ENCODE peak calls at places on chromosomes 16 and 17, in ten cellular contexts. F is nephron progenitor cell, V is esophagus squamous epithelium, Y is bronchial epithelial cell, B is fibroblast of lung, M is prostate gland, J is sigmoid colon, E is AG04450, N is B cell, W is HFF-Myc. S is an unnamed sample.

GRCh38 chr16:80125677-80126076 is 415.1 kb upstream of the DYNLRB2 start:
- DNase-seq in J (peak), M (no peak), V (no peak), E (no peak), F (no peak), W (no peak), B (no peak), N (no peak), Y (no peak), S (no peak)

GRCh38 chr17:51244041-51244440 is 15.8 kb downstream of the MBTD1 start:
- DNase-seq in E (no peak), M (no peak), N (no peak), V (no peak), F (no peak), W (no peak), Y (no peak), B (no peak), J (no peak), S (no peak)

GRCh38 chr17:43613911-43614310 is 47.8 kb downstream of the MEOX1 start:
- DNase-seq in E (no peak), W (no peak), V (no peak), N (no peak), F (no peak), M (no peak), B (no peak), J (no peak), Y (no peak), S (no peak)

GRCh38 chr17:61806941-61807340 is 56.4 kb downstream of the BRIP1 start:
- DNase-seq in N (no peak), M (no peak), V (no peak), J (no peak), W (no peak), E (no peak), Y (no peak), F (no peak), B (no peak), S (no peak)

GRCh38 chr16:5058476-5058875 is 7.3 kb downstream of the C16orf89 start:
- DNase-seq in V (no peak), E (no peak), Y (no peak), N (no peak), W (no peak), F (peak), B (no peak), J (no peak), M (no peak), S (peak)

GRCh38 chr16:5024632-5025031 is 9.1 kb downstream of the NAGPA start:
- DNase-seq in F (no peak), M (peak), J (no peak), Y (peak), E (no peak), V (no peak), W (no peak), N (no peak), B (peak), S (no peak)

GRCh38 chr17:21193031-21193430 is 20.9 kb downstream of the TMEM11 start:
- DNase-seq in V (no peak), W (no peak), Y (no peak), M (no peak), J (no peak), B (no peak), N (no peak), E (no peak), F (no peak), S (no peak)

GRCh38 chr17:52213451-52213850 is 54.9 kb upstream of the CA10 start:
- DNase-seq in F (no peak), E (no peak), J (no peak), W (no peak), Y (no peak), N (no peak), M (no peak), V (no peak), B (no peak), S (no peak)

GRCh38 chr16:56964243-56965148 is 2.7 kb downstream of the CETP start:
- DNase-seq in E (peak), F (peak), N (peak), J (peak), M (peak), B (peak), V (peak), Y (peak), W (peak), S (peak)

GRCh38 chr16:69465083-69465721 is 40.8 kb downstream of the CYB5B start:
- DNase-seq in F (no peak), W (no peak), J (no peak), E (no peak), Y (no peak), V (no peak), B (peak), M (no peak), N (no peak), S (no peak)

GRCh38 chr16:27229891-27230470 is 26.7 kb downstream of the KDM8 start:
- DNase-seq in E (no peak), J (no peak), F (no peak), W (no peak), V (no peak), M (no peak), N (no peak), Y (no peak), B (no peak), S (no peak)

GRCh38 chr17:64212122-64212521 is 50.9 kb downstream of the TEX2 start:
- DNase-seq in V (no peak), J (no peak), M (no peak), W (no peak), E (peak), F (no peak), B (no peak), N (no peak), Y (no peak), S (no peak)

GRCh38 chr17:30969989-30970680 is 704 bp upstream of the RNF135 start:
- DNase-seq in E (no peak), V (no peak), F (no peak), W (no peak), B (peak), M (peak), N (peak), Y (peak), J (no peak), S (no peak)

GRCh38 chr17:17698869-17699351 is 17.7 kb downstream of the RAI1 start:
- DNase-seq in E (no peak), B (no peak), N (no peak), Y (no peak), J (peak), M (no peak), V (no peak), W (no peak), F (peak), S (no peak)

GRCh38 chr17:10699861-10700260 is 2.5 kb downstream of the ADPRM start:
- DNase-seq in W (no peak), F (no peak), N (peak), J (no peak), E (no peak), V (no peak), Y (no peak), M (no peak), B (no peak), S (no peak)

GRCh38 chr16:56488035-56488434 is 31.8 kb downstream of the BBS2 start:
- DNase-seq in M (no peak), W (no peak), B (no peak), V (no peak), E (no peak), J (no peak), F (no peak), Y (no peak), N (no peak), S (no peak)

GRCh38 chr17:29042679-29043538 is at the start of gene PIPOX:
- DNase-seq in B (peak), N (no peak), M (no peak), W (peak), Y (peak), V (no peak), E (no peak), F (no peak), J (no peak), S (no peak)

GRCh38 chr17:65163990-65164495 is 26.9 kb downstream of the RGS9 start:
- DNase-seq in W (peak), Y (peak), J (no peak), V (no peak), F (no peak), M (no peak), B (peak), N (no peak), E (no peak), S (no peak)

GRCh38 chr16:22016927-22017326 is 9.0 kb downstream of the MOSMO start:
- DNase-seq in E (no peak), F (no peak), W (no peak), J (no peak), N (no peak), B (no peak), V (no peak), Y (no peak), M (no peak), S (no peak)

GRCh38 chr17:2964831-2965230 is 98.6 kb downstream of the OR1D5 start:
- DNase-seq in M (no peak), B (no peak), F (no peak), Y (no peak), E (no peak), J (no peak), N (no peak), W (no peak), V (no peak), S (no peak)

DNA sequence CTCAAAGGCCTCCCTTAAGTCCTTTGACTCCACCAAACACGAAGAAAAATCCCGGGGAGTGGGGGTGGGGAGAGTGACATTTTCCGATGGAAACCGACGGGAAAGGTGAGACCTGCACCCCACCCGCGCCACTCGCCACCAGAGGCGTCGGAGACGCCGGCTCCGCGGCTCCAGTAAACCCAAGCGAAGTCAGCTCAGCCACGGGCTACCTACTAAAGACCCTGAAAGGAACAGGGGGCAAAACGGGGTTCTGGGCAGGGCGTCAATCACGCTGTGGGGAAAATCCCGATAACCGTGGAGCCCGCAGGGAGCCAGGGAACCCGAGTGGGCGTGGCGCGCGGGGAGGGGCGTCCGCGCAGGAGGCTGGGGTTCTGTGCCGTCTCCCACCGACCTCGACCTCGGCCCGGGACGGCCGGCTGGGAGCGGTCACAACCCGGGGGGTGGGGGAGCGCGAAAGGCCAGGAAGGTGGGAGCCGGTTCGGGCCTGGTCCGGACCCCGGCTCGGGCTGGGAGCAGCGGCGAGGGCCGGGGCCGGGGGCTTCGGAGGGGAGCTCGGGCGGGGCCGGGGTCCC is 565 bp downstream of the WDR45B start:
- DNase-seq in Y (no peak), B (no peak), N (peak), F (peak), E (no peak), M (no peak), W (no peak), V (no peak), J (peak), S (no peak)
- TF ChIP-seq CTCF in Y (peak), B (no peak), N (no peak), F (no peak), E (peak), M (peak), W (no peak), V (no peak), J (no peak), S (no peak)

GRCh38 chr16:50324345-50324744 is 44.4 kb downstream of the BRD7 start:
- DNase-seq in J (no peak), N (no peak), B (no peak), Y (no peak), V (no peak), E (no peak), F (no peak), W (no peak), M (no peak), S (no peak)

GRCh38 chr16:50326264-50326663 is 42.5 kb downstream of the BRD7 start:
- DNase-seq in E (no peak), V (no peak), F (no peak), W (no peak), B (no peak), N (no peak), J (no peak), M (no peak), Y (no peak), S (no peak)

GRCh38 chr16:50320310-50320709 is 48.5 kb downstream of the BRD7 start:
- DNase-seq in J (no peak), B (no peak), N (no peak), F (no peak), Y (no peak), M (no peak), W (no peak), E (no peak), V (no peak), S (no peak)

GRCh38 chr16:50322333-50322732 is 46.5 kb downstream of the BRD7 start:
- DNase-seq in B (no peak), F (no peak), M (no peak), W (no peak), E (no peak), Y (no peak), J (no peak), N (no peak), V (no peak), S (no peak)

DNA sequence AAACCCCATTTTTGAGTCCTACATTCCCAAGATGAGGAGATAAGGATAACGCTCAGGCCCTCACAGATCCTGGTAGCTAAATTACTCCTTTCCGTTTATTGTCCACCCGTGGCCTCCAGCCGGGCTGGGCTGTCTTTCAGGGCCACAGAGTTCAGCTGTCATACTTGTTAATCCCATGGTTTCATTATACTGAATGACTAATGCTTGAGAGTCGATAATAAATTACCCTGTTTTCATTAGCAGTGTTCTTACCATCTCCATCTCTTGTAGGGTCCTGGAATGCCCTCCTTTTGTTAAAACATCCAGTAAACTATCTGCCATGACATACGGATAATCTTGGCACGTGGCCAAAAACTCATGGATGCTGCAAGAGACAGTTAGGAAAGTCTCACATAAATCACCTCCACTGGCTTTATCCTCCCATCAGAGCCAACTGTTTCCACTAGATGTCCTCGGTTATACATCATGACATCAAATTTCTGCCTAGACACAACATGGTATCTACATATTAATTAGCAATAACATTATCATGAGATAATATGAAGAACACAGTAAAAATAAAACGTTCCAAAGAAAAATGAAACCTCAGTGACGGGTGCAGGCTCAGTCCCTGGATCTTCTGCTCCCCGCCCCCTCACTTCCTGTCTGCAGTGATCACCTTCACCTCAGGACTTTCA is 45.3 kb downstream of the BRD7 start:
- DNase-seq in J (peak), B (peak), W (peak), V (no peak), E (no peak), Y (peak), M (no peak), N (no peak), F (no peak), S (no peak)
- TF ChIP-seq CTCF in J (no peak), B (no peak), W (peak), V (no peak), E (peak), Y (no peak), M (no peak), N (peak), F (peak), S (peak)

GRCh38 chr17:82424001-82424862 is 5.8 kb upstream of the OGFOD3 start:
- DNase-seq in B (peak), V (no peak), J (no peak), Y (peak), N (no peak), M (no peak), E (no peak), F (peak), W (no peak), S (peak)
- TF ChIP-seq CTCF in B (peak), V (peak), J (no peak), Y (peak), N (peak), M (peak), E (peak), F (peak), W (peak), S (peak)

DNA sequence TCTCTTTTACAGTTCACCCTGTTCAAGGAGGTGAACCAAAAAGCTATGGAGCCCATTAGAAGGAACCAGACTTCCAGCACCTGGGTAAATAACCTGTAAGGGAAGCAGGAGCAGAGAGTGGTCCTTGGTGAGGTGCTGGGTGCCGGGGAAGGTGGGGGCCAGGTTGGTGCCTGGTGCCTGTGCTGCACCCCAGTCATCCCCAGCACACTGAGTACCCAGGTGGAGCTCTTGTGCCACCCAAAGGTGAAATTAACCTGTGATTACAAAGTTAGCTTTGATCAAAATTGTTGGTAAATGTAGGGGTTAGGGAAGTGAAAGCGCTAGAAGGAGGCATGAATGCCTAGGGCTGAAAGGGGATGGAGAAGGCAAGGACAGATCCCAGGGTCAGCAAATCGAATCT is 58.6 kb downstream of the CDRT4 start:
- DNase-seq in J (no peak), N (no peak), B (no peak), M (no peak), V (no peak), E (no peak), Y (no peak), W (no peak), F (no peak), S (no peak)
- TF ChIP-seq CTCF in J (no peak), N (no peak), B (no peak), M (no peak), V (no peak), E (no peak), Y (no peak), W (no peak), F (no peak), S (no peak)

GRCh38 chr16:84647830-84648594 is at the start of gene KLHL36:
- DNase-seq in F (peak), N (peak), Y (no peak), W (no peak), J (peak), V (no peak), M (peak), B (peak), E (no peak), S (peak)
- TF ChIP-seq CTCF in F (no peak), N (no peak), Y (no peak), W (no peak), J (no peak), V (no peak), M (peak), B (no peak), E (no peak), S (peak)

GRCh38 chr16:67146523-67147357 is 4.1 kb downstream of the B3GNT9 start:
- DNase-seq in V (no peak), Y (no peak), B (no peak), M (no peak), E (no peak), N (no peak), F (no peak), W (no peak), J (no peak), S (no peak)
- TF ChIP-seq CTCF in V (no peak), Y (no peak), B (no peak), M (no peak), E (peak), N (no peak), F (no peak), W (no peak), J (no peak), S (no peak)

S was measured in neural crest cell.